ENCODE peak calls at places on chromosomes 5 and 9, in six cellular contexts. T is SK-N-SH; E is activated T-helper 2 cell treated with anti-CD3 and anti-CD28 coated beads, Interferon-gamma antibody, Interleukin-2, Interleukin-4, amounts not matched to agents 10 μg/mL and 5 μg/mL and 100 μg/mL, durations not matched to agents 14 hours and 24 hours and 36 hours; G is progenitor cell of endocrine pancreas; Q is heart right ventricle; U is amygdala. A is an unnamed sample.

GRCh38 chr9:87710448-87710847 is 15.5 kb upstream of the CTSL start:
- DNase-seq in T (no peak), E (no peak), G (no peak), Q (no peak), U (no peak), A (no peak)

GRCh38 chr5:141850183-141850768 is 27.9 kb downstream of the PCDH1 start:
- DNase-seq in T (peak), E (peak), G (no peak), Q (no peak), U (peak), A (no peak)

GRCh38 chr9:135101486-135101885 is 14.0 kb downstream of the OLFM1 start:
- DNase-seq in T (no peak), E (no peak), G (no peak), Q (no peak), U (no peak), A (no peak)

GRCh38 chr9:136995370-136995769 is 998 bp downstream of the CLIC3 start:
- DNase-seq in T (no peak), E (no peak), G (no peak), Q (no peak), U (no peak), A (no peak)

GRCh38 chr5:33229216-33229615 is 211.5 kb upstream of the TARS1 start:
- DNase-seq in T (no peak), E (no peak), G (no peak), Q (no peak), U (no peak), A (no peak)

GRCh38 chr9:71716138-71716909 is 52.0 kb downstream of the CEMIP2 start:
- DNase-seq in T (peak), E (no peak), G (no peak), Q (no peak), U (no peak), A (no peak)

GRCh38 chr9:136741885-136742568 is 713 bp downstream of the LCN10 start:
- DNase-seq in T (no peak), E (no peak), G (no peak), Q (no peak), U (no peak), A (no peak)

GRCh38 chr5:125409496-125410351 is 663.3 kb upstream of the ZNF608 start:
- DNase-seq in T (no peak), E (no peak), G (no peak), Q (no peak), U (no peak), A (no peak)

GRCh38 chr5:30041831-30042385 is 1151.6 kb upstream of the CDH6 start:
- DNase-seq in T (no peak), E (no peak), G (no peak), Q (no peak), U (no peak), A (no peak)

GRCh38 chr5:76679231-76679630 is 36.7 kb upstream of the F2R start:
- DNase-seq in T (no peak), E (no peak), G (no peak), Q (no peak), U (no peak), A (no peak)

GRCh38 chr5:106849266-106849665 is 821.5 kb downstream of the EFNA5 start:
- DNase-seq in T (no peak), E (no peak), G (no peak), Q (no peak), U (no peak), A (no peak)

GRCh38 chr5:177594071-177594470 is 2.1 kb downstream of the TMED9 start:
- DNase-seq in T (no peak), E (no peak), G (no peak), Q (no peak), U (no peak), A (no peak)

GRCh38 chr9:93601666-93602065 is 25.3 kb downstream of the PHF2 start:
- DNase-seq in T (no peak), E (no peak), G (no peak), Q (no peak), U (no peak), A (no peak)

GRCh38 chr5:88396635-88397285 is 128.1 kb upstream of the TMEM161B start:
- DNase-seq in T (no peak), E (no peak), G (no peak), Q (no peak), U (peak), A (peak)

GRCh38 chr5:35061216-35061615 is 13.5 kb upstream of the AGXT2 start:
- DNase-seq in T (no peak), E (no peak), G (no peak), Q (no peak), U (no peak), A (no peak)

GRCh38 chr9:127904888-127905728 is 5.7 kb upstream of the ST6GALNAC6 start:
- DNase-seq in T (no peak), E (no peak), G (no peak), Q (no peak), U (no peak), A (no peak)

GRCh38 chr9:36063804-36064447 is 27.2 kb downstream of the RECK start:
- DNase-seq in T (no peak), E (no peak), G (no peak), Q (no peak), U (no peak), A (no peak)

GRCh38 chr5:111775224-111775623 is 18.2 kb upstream of the NREP start:
- DNase-seq in T (no peak), E (no peak), G (no peak), Q (no peak), U (no peak), A (no peak)